ENCODE peak calls at places on chromosomes 4 and X, in six cellular contexts. J is IMR-90, K is GM23248, U is GM12878, L is SK-N-SH, X is mammary epithelial cell. E is an unnamed sample.

GRCh38 chr4:75011131-75011795 is 78.3 kb downstream of the PARM1 start:
- DNase-seq in J (no peak), X (peak), U (no peak), L (no peak), K (no peak), E (no peak)

GRCh38 chrX:103918584-103919335 is 43.7 kb upstream of the TMSB15B start:
- DNase-seq in X (peak), K (peak), L (peak), U (no peak), J (peak), E (peak)

GRCh38 chr4:74098628-74098995 is 383 bp downstream of the CXCL2 start:
- DNase-seq in X (no peak), L (no peak), K (peak), J (no peak), U (no peak), E (no peak)

GRCh38 chrX:131671714-131672113 is 127.8 kb downstream of the OR13H1 start:
- DNase-seq in L (peak), K (no peak), U (no peak), X (no peak), J (no peak), E (no peak)

GRCh38 chrX:12894074-12894691 is 12.2 kb upstream of the TLR8 start:
- DNase-seq in J (peak), X (no peak), K (peak), U (no peak), L (peak), E (peak)

GRCh38 chr4:127214001-127214400 is 418.8 kb upstream of the INTU start:
- DNase-seq in J (no peak), U (no peak), K (no peak), X (no peak), L (no peak), E (no peak)

GRCh38 chr4:146342600-146343192 is 128.4 kb downstream of the REELD1 start:
- DNase-seq in L (peak), U (no peak), J (peak), X (no peak), K (peak), E (peak)

GRCh38 chr4:73676136-73676535 is 55.9 kb upstream of the RASSF6 start:
- DNase-seq in J (no peak), U (no peak), K (no peak), L (no peak), X (peak), E (no peak)

GRCh38 chr4:85180533-85180932 is 214.0 kb upstream of the WDFY3 start:
- DNase-seq in X (no peak), L (no peak), U (no peak), J (no peak), K (no peak), E (no peak)

GRCh38 chrX:31222946-31223345 is 151.1 kb upstream of the FTHL17 start:
- DNase-seq in K (no peak), J (no peak), L (no peak), X (no peak), U (no peak), E (no peak)

GRCh38 chr4:39134674-39135073 is 47.7 kb upstream of the WDR19 start:
- DNase-seq in K (peak), J (peak), L (peak), U (no peak), X (no peak), E (no peak)

GRCh38 chr4:35556387-35556786 is 687.9 kb downstream of the ARAP2 start:
- DNase-seq in U (no peak), L (no peak), X (peak), K (no peak), J (no peak), E (no peak)

GRCh38 chr4:165873298-165874071 is 448 bp downstream of the TLL1 start:
- DNase-seq in K (peak), J (no peak), X (peak), L (peak), U (no peak), E (peak)

GRCh38 chr4:13558881-13559280 is 14.6 kb upstream of the NKX3-2 start:
- DNase-seq in J (no peak), K (no peak), X (peak), U (no peak), L (no peak), E (no peak)

GRCh38 chr4:124907881-124908280 is 195.3 kb upstream of the ANKRD50 start:
- DNase-seq in X (no peak), K (peak), L (no peak), J (peak), U (no peak), E (no peak)

GRCh38 chrX:47900833-47901232 is 64.1 kb downstream of the ZNF81 start:
- DNase-seq in L (no peak), X (no peak), U (no peak), J (no peak), K (no peak), E (no peak)

GRCh38 chr4:153260553-153261306 is 56.5 kb downstream of the TRIM2 start:
- DNase-seq in J (peak), X (no peak), L (peak), U (no peak), K (peak), E (peak)

GRCh38 chr4:46844325-46844917 is 64.6 kb downstream of the COX7B2 start:
- DNase-seq in X (peak), K (peak), L (peak), J (peak), U (peak), E (peak)

GRCh38 chrX:129653985-129654651 is 638 bp downstream of the APLN start:
- DNase-seq in J (no peak), U (no peak), K (peak), X (peak), L (peak), E (no peak)

GRCh38 chrX:129655547-129656248 is 942 bp upstream of the APLN start:
- DNase-seq in U (no peak), K (no peak), X (peak), L (no peak), J (no peak), E (no peak)

GRCh38 chrX:129653181-129653984 is 1.4 kb downstream of the APLN start:
- DNase-seq in J (no peak), X (no peak), L (no peak), U (no peak), K (no peak), E (no peak)

GRCh38 chrX:129652565-129653169 is 2.1 kb downstream of the APLN start:
- DNase-seq in X (no peak), J (no peak), K (peak), U (no peak), L (no peak), E (no peak)

DNA sequence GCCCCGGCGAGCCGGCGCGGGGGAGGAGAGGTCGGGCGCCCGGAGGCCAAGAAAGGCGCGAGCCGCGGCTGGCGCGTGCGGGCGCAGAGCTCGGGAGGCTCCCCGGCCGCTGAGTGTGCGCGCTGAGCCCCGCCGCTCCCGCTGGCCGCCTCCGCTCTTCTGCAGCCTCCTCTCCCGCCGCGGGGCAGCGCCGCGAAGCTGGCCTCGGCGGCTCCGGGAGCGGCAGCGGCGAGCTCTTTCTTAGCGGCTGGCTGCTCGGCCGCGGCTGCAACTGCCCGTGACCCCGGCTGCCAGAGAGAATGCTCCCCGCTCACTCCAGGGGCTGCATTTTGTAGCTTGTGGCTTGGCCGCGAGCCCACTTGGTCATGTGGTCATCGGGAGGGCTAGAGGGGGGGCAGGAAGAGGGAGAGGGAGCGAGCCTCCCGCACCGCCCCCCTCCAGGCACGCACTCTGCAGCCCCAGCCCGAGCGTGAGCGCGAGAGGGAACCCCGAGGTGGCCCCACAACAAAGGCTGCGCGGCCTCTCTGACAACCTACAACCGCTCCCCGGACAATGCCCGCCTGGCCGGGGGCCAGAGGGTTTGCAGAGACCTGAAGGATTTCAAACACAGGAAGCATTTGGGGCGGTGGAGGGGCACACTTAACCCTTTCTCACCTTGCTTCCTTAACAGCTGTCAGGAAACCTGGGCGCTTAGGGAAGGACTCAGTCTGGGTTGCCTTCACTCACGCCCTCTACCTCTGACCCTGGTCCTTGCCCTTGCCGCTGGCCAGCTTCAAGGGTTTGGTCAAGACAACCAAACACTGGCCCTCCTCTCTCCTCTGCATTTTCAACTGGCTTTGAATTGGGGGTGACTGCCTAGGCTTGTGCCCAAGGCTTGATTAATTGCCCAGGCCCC is at the start of gene APLN:
- DNase-seq in X (peak), K (peak), U (no peak), L (peak), J (peak), E (peak)
- H3K9ac ChIP-seq in X (no peak), K (peak), U (no peak), L (no peak), J (no peak), E (no peak)

GRCh38 chr4:156620786-156621185 is 350.8 kb downstream of the PDGFC start:
- DNase-seq in U (no peak), X (no peak), K (no peak), J (no peak), L (no peak), E (no peak)

GRCh38 chr4:156619154-156619934 is 352.3 kb downstream of the PDGFC start:
- DNase-seq in K (no peak), J (no peak), U (no peak), X (no peak), L (no peak), E (no peak)

GRCh38 chr4:156628858-156629257 is 342.7 kb downstream of the PDGFC start:
- DNase-seq in J (no peak), X (no peak), U (no peak), K (peak), L (no peak), E (no peak)

GRCh38 chr4:156623376-156623775 is 348.2 kb downstream of the PDGFC start:
- DNase-seq in X (no peak), K (peak), U (no peak), L (no peak), J (no peak), E (no peak)
- H3K9ac ChIP-seq in X (no peak), K (no peak), U (no peak), L (no peak), J (no peak), E (no peak)

GRCh38 chrX:23332888-23333821 is 1.5 kb upstream of the PTCHD1 start:
- DNase-seq in J (no peak), X (no peak), U (no peak), L (peak), K (no peak), E (no peak)
- H3K9ac ChIP-seq in J (no peak), X (no peak), U (no peak), L (no peak), K (no peak), E (no peak)

GRCh38 chr4:23881052-23881501 is 8.8 kb downstream of the PPARGC1A start:
- DNase-seq in L (no peak), U (no peak), J (no peak), X (peak), K (no peak), E (no peak)
- H3K9ac ChIP-seq in L (no peak), U (no peak), J (no peak), X (no peak), K (no peak), E (no peak)

DNA sequence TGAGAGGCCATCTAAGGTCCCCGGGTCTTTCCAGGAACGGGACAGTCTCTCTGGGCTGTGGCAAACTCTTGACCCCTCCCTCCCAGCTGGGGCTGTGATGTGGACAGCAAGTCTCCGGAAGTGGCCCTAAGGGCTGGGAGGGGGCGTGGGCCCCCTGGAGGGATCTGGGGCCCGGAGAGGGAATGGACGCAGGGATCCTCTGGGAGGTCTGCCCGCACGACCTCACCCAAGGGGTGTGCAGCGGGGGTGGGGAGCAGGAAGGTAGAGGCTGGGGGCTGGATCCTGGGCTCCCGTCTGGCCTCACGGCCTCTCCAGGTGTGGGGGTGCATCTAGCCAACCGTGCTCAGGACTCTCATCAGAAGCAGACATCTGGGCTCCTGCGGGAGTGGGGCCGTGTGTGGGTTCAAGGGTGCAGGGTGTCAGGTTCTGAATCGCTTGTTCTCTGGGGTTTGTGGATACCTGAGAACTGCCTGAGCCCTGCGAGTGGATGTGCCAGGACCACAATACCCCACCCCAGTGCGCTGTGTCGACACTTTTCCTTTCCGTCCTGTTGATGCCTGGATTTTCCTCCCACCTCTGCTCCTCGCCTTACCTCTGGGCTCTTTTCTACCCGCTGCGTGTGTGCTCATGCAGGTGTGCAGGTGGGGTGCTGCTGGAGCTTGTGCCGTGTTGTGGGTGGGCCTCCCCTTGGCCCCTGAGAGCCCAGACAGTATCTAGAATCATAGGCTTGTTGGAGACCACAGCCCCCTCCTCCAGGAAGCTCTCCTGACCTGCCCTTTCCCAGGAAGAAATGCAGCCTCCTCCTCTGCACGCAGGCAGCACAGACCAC is 917 bp downstream of the CPZ start:
- DNase-seq in K (peak), X (no peak), L (no peak), U (no peak), J (no peak), E (no peak)
- H3K9ac ChIP-seq in K (peak), X (no peak), L (no peak), U (no peak), J (peak), E (no peak)

E was measured in colonic mucosa.